ENCODE peak calls at places on chromosomes 4 and X, in four cellular contexts. W is GM23248, A is IMR-90, L is OCI-LY7. K is an unnamed sample.

GRCh38 chrX:9342581-9343051 is 122.2 kb upstream of the TBL1X start:
- DNase-seq in W (peak; percentile 81), A (peak; percentile 80), L (no peak), K (peak; percentile 71)

GRCh38 chrX:119410027-119410819 is 11.1 kb downstream of the SLC25A43 start:
- DNase-seq in W (peak; percentile 94), A (peak; percentile 69), L (no peak), K (peak; percentile 90)

GRCh38 chr4:81472249-81473085 is 760 bp upstream of the RASGEF1B start:
- DNase-seq in W (peak; percentile 53), A (no peak), L (peak; percentile 90), K (peak; percentile 8)

GRCh38 chr4:181528570-181529184 is 714.5 kb upstream of the TENM3 start:
- DNase-seq in W (peak; percentile 71), A (peak; percentile 73), L (peak; percentile 60), K (peak; percentile 47)

GRCh38 chr4:154164931-154165839 is 326.4 kb downstream of the DCHS2 start:
- DNase-seq in W (peak; percentile 96), A (peak; percentile 77), L (no peak), K (peak; percentile 99)

GRCh38 chrX:49184294-49185061 is 1.7 kb downstream of the PRICKLE3 start:
- DNase-seq in W (peak; percentile 92), A (peak; percentile 83), L (peak; percentile 42), K (peak; percentile 63)

GRCh38 chr4:40525811-40526598 is 103.7 kb downstream of the RBM47 start:
- DNase-seq in W (peak; percentile 90), A (peak; percentile 88), L (no peak), K (peak; percentile 91)

GRCh38 chr4:185421366-185422124 is 4.2 kb downstream of the UFSP2 start:
- DNase-seq in W (peak; percentile 69), A (peak; percentile 68), L (no peak), K (peak; percentile 87)

GRCh38 chr4:41443340-41444079 is 94.4 kb upstream of the LIMCH1 start:
- DNase-seq in W (no peak), A (no peak), L (no peak), K (no peak)

GRCh38 chrX:46376246-46376885 is 168.9 kb downstream of the ZNF674 start:
- DNase-seq in W (peak; percentile 75), A (peak; percentile 48), L (peak; percentile 6), K (peak; percentile 42)

GRCh38 chr4:100286601-100287000 is 96.3 kb upstream of the DDIT4L start:
- DNase-seq in W (no peak), A (no peak), L (no peak), K (no peak)

GRCh38 chr4:87258677-87259076 is 38.3 kb upstream of the KLHL8 start:
- DNase-seq in W (no peak), A (no peak), L (no peak), K (no peak)

GRCh38 chr4:155402941-155403340 is 26.2 kb upstream of the MAP9 start:
- DNase-seq in W (no peak), A (no peak), L (no peak), K (no peak)

GRCh38 chr4:78568640-78569261 is 17.2 kb downstream of the ANXA3 start:
- DNase-seq in W (peak; percentile 50), A (no peak), L (no peak), K (no peak)

GRCh38 chrX:57447856-57448255 is 144.0 kb upstream of the ZXDB start:
- DNase-seq in W (peak; percentile 13), A (no peak), L (no peak), K (no peak)

GRCh38 chr4:122921971-122922876 is at the start of gene NUDT6:
- DNase-seq in W (peak; percentile 83), A (peak; percentile 69), L (peak; percentile 79), K (peak; percentile 50)

GRCh38 chr4:140069068-140069467 is 84.9 kb downstream of the MAML3 start:
- DNase-seq in W (peak; percentile 84), A (peak; percentile 73), L (no peak), K (no peak)

GRCh38 chr4:52015366-52015765 is 4.8 kb downstream of the LRRC66 start:
- DNase-seq in W (no peak), A (no peak), L (no peak), K (no peak)

GRCh38 chrX:110806145-110806544 is 10.5 kb upstream of the CHRDL1 start:
- DNase-seq in W (peak; percentile 83), A (peak; percentile 9), L (no peak), K (peak; percentile 73)

GRCh38 chr4:99264927-99265326 is 25.9 kb downstream of the ADH1A start:
- DNase-seq in W (no peak), A (no peak), L (no peak), K (no peak)

GRCh38 chr4:27003602-27004238 is 143.1 kb downstream of the STIM2 start:
- DNase-seq in W (peak; percentile 58), A (peak; percentile 59), L (peak; percentile 38), K (peak; percentile 62)
- H3K4me2 ChIP-seq in W (peak overlapping the region; percentile 51), A (peak overlapping the region; percentile 72), L (peak overlapping the region; percentile 50), K (peak overlapping the region; percentile 50)

DNA sequence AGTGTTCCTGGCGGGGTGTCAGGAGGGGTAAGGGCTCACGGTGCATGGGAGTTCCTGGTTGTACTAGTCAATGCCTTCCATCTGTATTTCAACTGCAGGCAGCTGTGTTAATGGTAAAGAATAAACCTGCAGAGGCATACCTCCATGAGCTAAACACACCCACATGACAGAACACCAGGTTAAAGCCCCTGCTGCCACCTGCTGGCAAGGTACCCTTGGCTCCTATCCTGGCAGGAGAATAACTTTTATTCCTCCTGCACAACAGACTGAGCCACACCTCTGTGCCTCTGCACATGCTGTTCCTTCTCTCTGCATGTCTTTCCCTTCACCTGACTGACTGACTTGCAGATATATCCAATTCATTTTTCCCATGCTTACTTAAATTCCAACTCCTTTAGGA is 11.1 kb downstream of the ITIH6 start:
- DNase-seq in W (no peak), A (no peak), L (peak; percentile 33), K (no peak)
- H3K4me1 ChIP-seq in W (no peaks in the 10 kb centered on the region), A (no peaks in the 10 kb centered on the region), L (no peaks in the 10 kb centered on the region), K (no peaks in the 10 kb centered on the region)

DNA sequence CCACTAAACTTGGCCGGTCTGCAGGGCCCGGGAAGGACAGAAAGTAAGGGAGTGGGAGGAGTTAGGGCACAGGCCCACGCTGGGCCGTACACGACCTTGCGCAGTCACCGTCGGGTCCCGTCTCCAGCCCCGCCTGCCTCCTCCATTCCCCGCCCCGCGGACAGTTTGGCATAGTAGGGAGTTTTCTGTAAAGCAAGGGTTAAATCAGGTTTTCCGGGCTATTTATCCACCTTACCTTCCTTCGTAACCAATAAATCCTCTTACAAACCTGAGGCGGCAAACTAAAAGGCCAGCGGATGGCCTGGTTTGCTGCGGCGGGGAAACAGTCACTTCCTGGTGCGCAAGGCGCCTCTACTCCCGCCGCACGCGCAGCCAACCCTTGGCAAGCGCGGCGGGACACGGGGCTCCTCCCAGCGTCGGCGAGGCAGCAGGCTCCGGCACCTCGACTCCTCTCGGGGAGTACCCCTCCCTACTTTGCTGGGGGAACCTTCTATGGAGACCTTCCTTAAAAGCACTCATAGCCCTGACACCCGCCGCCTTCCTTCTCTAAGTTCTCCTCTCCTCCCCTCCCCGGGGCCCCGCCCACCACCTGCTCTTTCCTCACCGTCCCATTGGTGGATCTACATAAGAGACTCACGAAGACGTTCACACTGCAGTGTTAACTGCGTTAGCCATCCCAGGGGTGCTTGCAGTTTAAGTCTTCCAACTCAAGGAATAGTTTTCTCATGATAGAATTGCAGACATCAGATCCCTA is at the start of gene TRMT2B:
- DNase-seq in W (peak; percentile 82), A (peak; percentile 64), L (peak; percentile 80), K (peak; percentile 69)
- H2AFZ ChIP-seq in W (peak within 1 kb of the TSS; percentile 94), A (peak within 1 kb of the TSS; percentile 88), L (peak within 1 kb of the TSS; percentile 97), K (peak within 1 kb of the TSS; percentile 86)

DNA sequence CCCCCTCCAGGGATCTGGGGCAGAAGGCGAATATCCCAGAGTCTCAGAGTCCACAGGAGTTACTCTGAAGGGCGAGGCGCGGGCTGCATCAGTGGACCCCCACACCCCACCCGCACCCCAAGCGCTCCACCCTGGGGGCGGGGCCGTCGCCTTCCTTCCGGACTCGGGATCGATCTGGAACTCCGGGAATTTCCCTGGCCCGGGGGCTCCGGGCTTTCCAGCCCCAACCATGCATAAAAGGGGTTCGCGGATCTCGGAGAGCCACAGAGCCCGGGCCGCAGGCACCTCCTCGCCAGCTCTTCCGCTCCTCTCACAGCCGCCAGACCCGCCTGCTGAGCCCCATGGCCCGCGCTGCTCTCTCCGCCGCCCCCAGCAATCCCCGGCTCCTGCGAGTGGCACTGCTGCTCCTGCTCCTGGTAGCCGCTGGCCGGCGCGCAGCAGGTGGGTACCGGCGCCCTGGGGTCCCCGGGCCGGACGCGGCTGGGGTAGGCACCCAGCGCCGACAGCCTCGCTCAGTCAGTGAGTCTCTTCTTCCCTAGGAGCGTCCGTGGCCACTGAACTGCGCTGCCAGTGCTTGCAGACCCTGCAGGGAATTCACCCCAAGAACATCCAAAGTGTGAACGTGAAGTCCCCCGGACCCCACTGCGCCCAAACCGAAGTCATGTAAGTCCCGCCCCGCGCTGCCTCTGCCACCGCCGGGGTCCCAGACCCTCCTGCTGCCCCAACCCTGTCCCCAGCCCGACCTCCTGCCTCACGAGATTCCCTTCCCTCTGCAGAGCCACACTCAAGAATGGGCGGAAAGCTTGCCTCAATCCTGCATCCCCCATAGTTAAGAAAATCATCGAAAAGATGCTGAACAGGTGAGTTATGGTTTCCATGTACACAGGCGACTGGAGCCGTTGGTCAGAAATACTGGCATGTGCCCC is at the start of gene CXCL1:
- DNase-seq in W (peak; percentile 64), A (no peak), L (no peak), K (peak; percentile 10)
- H3K4me2 ChIP-seq in W (peak within 1 kb of the TSS; percentile 76), A (peak within 1 kb of the TSS; percentile 82), L (no peak within 1 kb of the TSS), K (peak within 1 kb of the TSS; percentile 96)

DNA sequence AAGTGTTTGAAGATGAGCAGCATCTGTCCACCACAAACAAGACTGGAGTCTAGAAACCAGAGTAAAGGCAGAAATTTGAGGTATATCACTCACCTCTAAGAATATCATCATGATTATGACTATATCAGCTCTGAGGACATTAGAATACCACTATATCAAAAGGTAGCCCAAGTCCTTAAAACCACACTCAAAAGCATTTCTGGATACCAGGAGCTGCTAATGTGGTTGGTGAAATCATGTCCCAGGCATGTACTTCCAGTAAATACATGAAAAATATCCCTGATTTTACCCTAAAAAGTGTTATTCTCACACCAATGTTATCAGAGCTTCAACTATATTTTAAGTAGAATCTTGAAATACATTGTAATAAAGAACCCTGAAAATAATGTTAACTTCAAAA is 136.3 kb upstream of the SMAD1 start:
- DNase-seq in W (peak; percentile 29), A (peak; percentile 8), L (no peak), K (peak; percentile 84)
- H3K4me1 ChIP-seq in W (peaks cover 5% of the 10 kb centered on the region), A (no peaks in the 10 kb centered on the region), L (no peaks in the 10 kb centered on the region), K (peaks cover 12% of the 10 kb centered on the region)

GRCh38 chrX:13863326-13863725 is 46.4 kb upstream of the GPM6B start:
- DNase-seq in W (no peak), A (no peak), L (no peak), K (peak; percentile 23)
- H2AFZ ChIP-seq in W (no peak overlapping the region), A (no peak overlapping the region), L (no peak overlapping the region), K (no peak overlapping the region)

GRCh38 chr4:152578670-152579069 is 42.8 kb upstream of the FBXW7 start:
- DNase-seq in W (no peak), A (no peak), L (no peak), K (no peak)

GRCh38 chr4:152581536-152582160 is 45.8 kb upstream of the FBXW7 start:
- DNase-seq in W (no peak), A (no peak), L (no peak), K (no peak)

GRCh38 chr4:152577708-152578421 is 42.0 kb upstream of the FBXW7 start:
- DNase-seq in W (peak; percentile 51), A (no peak), L (peak; percentile 52), K (no peak)

GRCh38 chr4:152579107-152579764 is 43.3 kb upstream of the FBXW7 start:
- DNase-seq in W (no peak), A (no peak), L (no peak), K (no peak)

DNA sequence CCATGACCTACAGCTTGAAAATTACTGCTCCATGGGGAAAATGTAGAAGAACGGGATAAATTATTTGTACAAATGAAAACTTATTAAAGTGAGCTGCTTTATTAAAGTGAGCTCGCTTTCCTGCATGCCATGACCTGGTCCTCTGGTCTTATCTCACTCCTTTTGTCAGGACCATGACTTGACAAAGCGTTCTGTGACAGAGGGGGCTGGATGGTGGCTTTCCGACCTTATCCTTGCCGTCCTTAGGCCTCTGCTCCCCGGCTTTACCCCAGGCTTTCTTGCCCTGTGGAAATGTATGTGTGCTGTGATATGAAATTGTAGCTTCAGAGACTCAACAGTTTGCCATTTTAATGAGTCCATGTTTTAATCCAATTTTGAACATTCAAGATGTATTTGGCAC is 44.0 kb upstream of the FBXW7 start:
- DNase-seq in W (no peak), A (no peak), L (no peak), K (no peak)
- H3K4me2 ChIP-seq in W (no peak overlapping the region), A (no peak overlapping the region), L (no peak overlapping the region), K (no peak overlapping the region)

K was measured in astrocyte.